ENCODE peak calls at places on chromosomes 6 and 20, in four cellular contexts. One of them, this sample, is unnamed.

GRCh38 chr6:37176268-37177082 is 6.5 kb downstream of the PIM1 start:
- DNase-seq in SHP77: no peak
- DNase-seq in progenitor cell of endocrine pancreas: no peak
- DNase-seq in NCI-H1105: no peak
- DNase-seq in this sample: no peak

GRCh38 chr20:50303573-50304500 is 113.2 kb downstream of the CEBPB start:
- DNase-seq in SHP77: peak; percentile 40
- DNase-seq in progenitor cell of endocrine pancreas: no peak
- DNase-seq in NCI-H1105: peak; percentile 71
- DNase-seq in this sample: peak; percentile 52

GRCh38 chr6:165615629-165616028 is 47.4 kb downstream of the PDE10A start:
- DNase-seq in SHP77: no peak
- DNase-seq in progenitor cell of endocrine pancreas: no peak
- DNase-seq in NCI-H1105: no peak
- DNase-seq in this sample: no peak

GRCh38 chr6:42197574-42198362 is 3.0 kb upstream of the GUCA1B start:
- DNase-seq in SHP77: peak; percentile 79
- DNase-seq in progenitor cell of endocrine pancreas: no peak
- DNase-seq in NCI-H1105: no peak
- DNase-seq in this sample: no peak

GRCh38 chr20:24966317-24967012 is 17.4 kb downstream of the CST7 start:
- DNase-seq in SHP77: no peak
- DNase-seq in progenitor cell of endocrine pancreas: no peak
- DNase-seq in NCI-H1105: no peak
- DNase-seq in this sample: no peak

GRCh38 chr6:79313254-79313653 is 78.8 kb upstream of the HMGN3 start:
- DNase-seq in SHP77: peak; percentile 32
- DNase-seq in progenitor cell of endocrine pancreas: no peak
- DNase-seq in NCI-H1105: no peak
- DNase-seq in this sample: no peak

GRCh38 chr6:143401636-143402370 is 48.7 kb downstream of the ADAT2 start:
- DNase-seq in SHP77: no peak
- DNase-seq in progenitor cell of endocrine pancreas: no peak
- DNase-seq in NCI-H1105: no peak
- DNase-seq in this sample: no peak

GRCh38 chr6:54595844-54596243 is 250.7 kb upstream of the FAM83B start:
- DNase-seq in SHP77: no peak
- DNase-seq in progenitor cell of endocrine pancreas: no peak
- DNase-seq in NCI-H1105: no peak
- DNase-seq in this sample: no peak

GRCh38 chr6:34234667-34235604 is 1.7 kb upstream of the HMGA1 start:
- DNase-seq in SHP77: no peak
- DNase-seq in progenitor cell of endocrine pancreas: peak; percentile 88
- DNase-seq in NCI-H1105: no peak
- DNase-seq in this sample: no peak

GRCh38 chr6:142294681-142295080 is 7.1 kb upstream of the ADGRG6 start:
- DNase-seq in SHP77: no peak
- DNase-seq in progenitor cell of endocrine pancreas: no peak
- DNase-seq in NCI-H1105: no peak
- DNase-seq in this sample: no peak

GRCh38 chr6:155132617-155133016 is 131.2 kb upstream of the CLDN20 start:
- DNase-seq in SHP77: no peak
- DNase-seq in progenitor cell of endocrine pancreas: no peak
- DNase-seq in NCI-H1105: peak; percentile 58
- DNase-seq in this sample: peak; percentile 34

GRCh38 chr6:25404693-25405169 is 125.6 kb downstream of the CARMIL1 start:
- DNase-seq in SHP77: no peak
- DNase-seq in progenitor cell of endocrine pancreas: no peak
- DNase-seq in NCI-H1105: no peak
- DNase-seq in this sample: no peak

GRCh38 chr6:36914227-36914794 is 28.6 kb downstream of the C6orf89 start:
- DNase-seq in SHP77: no peak
- DNase-seq in progenitor cell of endocrine pancreas: no peak
- DNase-seq in NCI-H1105: no peak
- DNase-seq in this sample: no peak

GRCh38 chr6:127207591-127208120 is 59.0 kb upstream of the RNF146 start:
- DNase-seq in SHP77: no peak
- DNase-seq in progenitor cell of endocrine pancreas: no peak
- DNase-seq in NCI-H1105: no peak
- DNase-seq in this sample: no peak

GRCh38 chr6:41347349-41348050 is 12.1 kb downstream of the NCR2 start:
- DNase-seq in SHP77: no peak
- DNase-seq in progenitor cell of endocrine pancreas: no peak
- DNase-seq in NCI-H1105: no peak
- DNase-seq in this sample: no peak

GRCh38 chr20:39600156-39600555 is 638.0 kb downstream of the DHX35 start:
- DNase-seq in SHP77: no peak
- DNase-seq in progenitor cell of endocrine pancreas: no peak
- DNase-seq in NCI-H1105: no peak
- DNase-seq in this sample: no peak

GRCh38 chr6:140276719-140277118 is 902.3 kb upstream of the CITED2 start:
- DNase-seq in SHP77: no peak
- DNase-seq in progenitor cell of endocrine pancreas: no peak
- DNase-seq in NCI-H1105: no peak
- DNase-seq in this sample: no peak

GRCh38 chr6:169092375-169092774 is 161.3 kb downstream of the THBS2 start:
- DNase-seq in SHP77: no peak
- DNase-seq in progenitor cell of endocrine pancreas: no peak
- DNase-seq in NCI-H1105: no peak
- DNase-seq in this sample: no peak

GRCh38 chr6:5843078-5843477 is 163.6 kb downstream of the NRN1 start:
- DNase-seq in SHP77: no peak
- DNase-seq in progenitor cell of endocrine pancreas: no peak
- DNase-seq in NCI-H1105: no peak
- DNase-seq in this sample: no peak

GRCh38 chr6:90285611-90286381 is 10.8 kb downstream of the BACH2 start:
- DNase-seq in SHP77: peak; percentile 88
- DNase-seq in progenitor cell of endocrine pancreas: no peak
- DNase-seq in NCI-H1105: no peak
- DNase-seq in this sample: no peak

GRCh38 chr20:50580016-50580747 is 70.0 kb downstream of the PTPN1 start:
- DNase-seq in SHP77: no peak
- DNase-seq in progenitor cell of endocrine pancreas: peak; percentile 55
- DNase-seq in NCI-H1105: no peak
- DNase-seq in this sample: peak; percentile 33

GRCh38 chr6:166688286-166688685 is 61.2 kb upstream of the RPS6KA2 start:
- DNase-seq in SHP77: no peak
- DNase-seq in progenitor cell of endocrine pancreas: no peak
- DNase-seq in NCI-H1105: no peak
- DNase-seq in this sample: no peak

GRCh38 chr6:144055121-144055931 is 40.0 kb downstream of the SF3B5 start:
- DNase-seq in SHP77: no peak
- DNase-seq in progenitor cell of endocrine pancreas: no peak
- DNase-seq in NCI-H1105: no peak
- DNase-seq in this sample: no peak

GRCh38 chr20:6588296-6588695 is 179.2 kb upstream of the BMP2 start:
- DNase-seq in SHP77: no peak
- DNase-seq in progenitor cell of endocrine pancreas: no peak
- DNase-seq in NCI-H1105: peak; percentile 92
- DNase-seq in this sample: peak; percentile 83

GRCh38 chr6:36949636-36950035 is 4.9 kb upstream of the PI16 start:
- DNase-seq in SHP77: no peak
- DNase-seq in progenitor cell of endocrine pancreas: no peak
- DNase-seq in NCI-H1105: no peak
- DNase-seq in this sample: no peak

GRCh38 chr6:42697268-42697655 is 25.1 kb downstream of the PRPH2 start:
- DNase-seq in SHP77: no peak
- DNase-seq in progenitor cell of endocrine pancreas: no peak
- DNase-seq in NCI-H1105: no peak
- DNase-seq in this sample: no peak

GRCh38 chr20:3732327-3733118 is at the start of gene HSPA12B:
- DNase-seq in SHP77: no peak
- DNase-seq in progenitor cell of endocrine pancreas: no peak
- DNase-seq in NCI-H1105: no peak
- DNase-seq in this sample: no peak

GRCh38 chr6:25954756-25955155 is 7.8 kb upstream of the TRIM38 start:
- DNase-seq in SHP77: no peak
- DNase-seq in progenitor cell of endocrine pancreas: no peak
- DNase-seq in NCI-H1105: no peak
- DNase-seq in this sample: no peak

GRCh38 chr20:1664911-1665310 is 7.3 kb upstream of the SIRPG start:
- DNase-seq in SHP77: no peak
- DNase-seq in progenitor cell of endocrine pancreas: no peak
- DNase-seq in NCI-H1105: no peak
- DNase-seq in this sample: no peak

GRCh38 chr6:133595076-133595868 is 293.6 kb upstream of the TCF21 start:
- DNase-seq in SHP77: no peak
- DNase-seq in progenitor cell of endocrine pancreas: no peak
- DNase-seq in NCI-H1105: no peak
- DNase-seq in this sample: no peak

GRCh38 chr6:73732845-73733675 is 37.1 kb downstream of the CD109 start:
- DNase-seq in SHP77: peak; percentile 51
- DNase-seq in progenitor cell of endocrine pancreas: peak; percentile 51
- DNase-seq in NCI-H1105: peak; percentile 39
- DNase-seq in this sample: peak; percentile 27

GRCh38 chr6:34792605-34793500 is 970 bp downstream of the BLTP3A start:
- DNase-seq in SHP77: peak; percentile 3
- DNase-seq in progenitor cell of endocrine pancreas: no peak
- DNase-seq in NCI-H1105: no peak
- DNase-seq in this sample: peak; percentile 12

GRCh38 chr6:168440520-168441433 is at the start of gene SMOC2:
- DNase-seq in SHP77: no peak
- DNase-seq in progenitor cell of endocrine pancreas: no peak
- DNase-seq in NCI-H1105: peak; percentile 76
- DNase-seq in this sample: peak; percentile 34

GRCh38 chr6:131036616-131037015 is 26.4 kb downstream of the EPB41L2 start:
- DNase-seq in SHP77: no peak
- DNase-seq in progenitor cell of endocrine pancreas: no peak
- DNase-seq in NCI-H1105: no peak
- DNase-seq in this sample: no peak

GRCh38 chr6:147205690-147206600 is 1.7 kb downstream of the STXBP5 start:
- DNase-seq in SHP77: peak; percentile 37
- DNase-seq in progenitor cell of endocrine pancreas: no peak
- DNase-seq in NCI-H1105: no peak
- DNase-seq in this sample: no peak

GRCh38 chr6:49497308-49497707 is 2.4 kb upstream of the GLYATL3 start:
- DNase-seq in SHP77: no peak
- DNase-seq in progenitor cell of endocrine pancreas: no peak
- DNase-seq in NCI-H1105: peak; percentile 69
- DNase-seq in this sample: peak; percentile 66

GRCh38 chr6:89792881-89793280 is 26.7 kb downstream of the MDN1 start:
- DNase-seq in SHP77: peak; percentile 33
- DNase-seq in progenitor cell of endocrine pancreas: no peak
- DNase-seq in NCI-H1105: no peak
- DNase-seq in this sample: peak; percentile 6

GRCh38 chr6:167564416-167565250 is 239.7 kb downstream of the TTLL2 start:
- DNase-seq in SHP77: no peak
- DNase-seq in progenitor cell of endocrine pancreas: no peak
- DNase-seq in NCI-H1105: no peak
- DNase-seq in this sample: no peak

GRCh38 chr20:50575869-50576720 is 65.9 kb downstream of the PTPN1 start:
- DNase-seq in SHP77: no peak
- DNase-seq in progenitor cell of endocrine pancreas: peak; percentile 38
- DNase-seq in NCI-H1105: no peak
- DNase-seq in this sample: no peak